ENCODE peak calls at places on chromosomes 5 and 9, in nine cellular contexts. P, I, A, N, S, E, G, T and F are unnamed samples.

GRCh38 chr9:1460143-1460769 is 410.1 kb downstream of the DMRT2 start:
- DNase-seq in P (peak), I (no peak), A (no peak), N (no peak), S (no peak), E (peak), G (no peak), T (no peak), F (no peak)

GRCh38 chr9:89021154-89021803 is 30.0 kb downstream of the S1PR3 start:
- DNase-seq in P (no peak), I (no peak), A (no peak), N (peak), S (no peak), E (no peak), G (no peak), T (peak), F (no peak)

GRCh38 chr9:130668694-130669093 is 4.3 kb downstream of the PRDM12 start:
- DNase-seq in P (no peak), I (no peak), A (no peak), N (no peak), S (no peak), E (no peak), G (no peak), T (no peak), F (no peak)

GRCh38 chr5:155103164-155103563 is 89.6 kb downstream of the KIF4B start:
- DNase-seq in P (no peak), I (no peak), A (no peak), N (no peak), S (no peak), E (no peak), G (no peak), T (no peak), F (no peak)

GRCh38 chr5:149217802-149218153 is 53.9 kb upstream of the AFAP1L1 start:
- DNase-seq in P (no peak), I (no peak), A (no peak), N (no peak), S (no peak), E (no peak), G (no peak), T (no peak), F (no peak)

GRCh38 chr5:172159016-172159415 is 29.0 kb downstream of the STK10 start:
- DNase-seq in P (no peak), I (no peak), A (no peak), N (no peak), S (no peak), E (peak), G (no peak), T (no peak), F (no peak)

GRCh38 chr5:180353226-180353962 is at the start of gene GFPT2:
- DNase-seq in P (peak), I (peak), A (peak), N (no peak), S (no peak), E (peak), G (peak), T (peak), F (peak)

GRCh38 chr5:171419663-171420428 is 399 bp downstream of the FGF18 start:
- DNase-seq in P (peak), I (no peak), A (peak), N (no peak), S (no peak), E (peak), G (no peak), T (peak), F (no peak)

GRCh38 chr5:130795037-130795436 is 370.0 kb downstream of the HINT1 start:
- DNase-seq in P (no peak), I (no peak), A (no peak), N (no peak), S (no peak), E (no peak), G (no peak), T (no peak), F (no peak)

GRCh38 chr9:127133739-127134167 is 11.3 kb upstream of the ANGPTL2 start:
- DNase-seq in P (no peak), I (no peak), A (peak), N (peak), S (no peak), E (peak), G (peak), T (no peak), F (no peak)

GRCh38 chr9:78865757-78866156 is 568.8 kb downstream of the PSAT1 start:
- DNase-seq in P (no peak), I (no peak), A (no peak), N (no peak), S (no peak), E (no peak), G (no peak), T (no peak), F (no peak)

GRCh38 chr5:87598460-87598859 is 185.7 kb upstream of the CCNH start:
- DNase-seq in P (no peak), I (no peak), A (no peak), N (no peak), S (no peak), E (no peak), G (no peak), T (no peak), F (no peak)

GRCh38 chr5:76475936-76476335 is 72.9 kb downstream of the IQGAP2 start:
- DNase-seq in P (peak), I (no peak), A (no peak), N (no peak), S (no peak), E (no peak), G (no peak), T (no peak), F (no peak)

GRCh38 chr5:178074266-178074952 is 38.9 kb upstream of the N4BP3 start:
- DNase-seq in P (no peak), I (peak), A (peak), N (no peak), S (no peak), E (no peak), G (no peak), T (no peak), F (no peak)

GRCh38 chr5:77850536-77851228 is 74.5 kb upstream of the TBCA start:
- DNase-seq in P (no peak), I (no peak), A (peak), N (no peak), S (no peak), E (peak), G (no peak), T (no peak), F (no peak)

GRCh38 chr9:70013598-70014196 is 30.0 kb upstream of the MAMDC2 start:
- DNase-seq in P (no peak), I (no peak), A (no peak), N (no peak), S (no peak), E (no peak), G (no peak), T (no peak), F (no peak)

GRCh38 chr5:137902389-137903133 is 13.3 kb downstream of the PKD2L2 start:
- DNase-seq in P (no peak), I (no peak), A (no peak), N (no peak), S (no peak), E (no peak), G (no peak), T (no peak), F (no peak)

GRCh38 chr5:135455876-135456237 is 3.7 kb upstream of the TIFAB start:
- DNase-seq in P (no peak), I (no peak), A (no peak), N (no peak), S (no peak), E (no peak), G (no peak), T (no peak), F (no peak)

GRCh38 chr9:2292733-2293132 is 277.6 kb downstream of the SMARCA2 start:
- DNase-seq in P (no peak), I (no peak), A (no peak), N (no peak), S (no peak), E (no peak), G (no peak), T (no peak), F (no peak)

GRCh38 chr5:56737002-56737621 is 78.2 kb upstream of the MAP3K1 start:
- DNase-seq in P (no peak), I (no peak), A (no peak), N (no peak), S (no peak), E (no peak), G (no peak), T (no peak), F (no peak)

GRCh38 chr9:79524266-79524665 is 47.5 kb upstream of the TLE4 start:
- DNase-seq in P (no peak), I (no peak), A (no peak), N (no peak), S (no peak), E (no peak), G (no peak), T (no peak), F (no peak)

GRCh38 chr5:17910318-17910717 is 276.1 kb downstream of the TAF11L14 start:
- DNase-seq in P (no peak), I (no peak), A (no peak), N (no peak), S (no peak), E (no peak), G (no peak), T (peak), F (no peak)

GRCh38 chr9:129071526-129072131 is 9.3 kb upstream of the DOLPP1 start:
- DNase-seq in P (no peak), I (no peak), A (peak), N (no peak), S (no peak), E (peak), G (no peak), T (no peak), F (no peak)

GRCh38 chr5:15252331-15252730 is 247.6 kb upstream of the FBXL7 start:
- DNase-seq in P (no peak), I (no peak), A (no peak), N (no peak), S (no peak), E (no peak), G (no peak), T (no peak), F (no peak)

GRCh38 chr5:136374003-136374402 is 8.7 kb upstream of the TRPC7 start:
- DNase-seq in P (no peak), I (no peak), A (peak), N (no peak), S (no peak), E (no peak), G (no peak), T (no peak), F (no peak)

GRCh38 chr9:117178596-117179111 is 236.2 kb downstream of the ASTN2 start:
- DNase-seq in P (no peak), I (no peak), A (peak), N (no peak), S (no peak), E (no peak), G (peak), T (no peak), F (no peak)

GRCh38 chr9:134778841-134779411 is 101.7 kb upstream of the FCN2 start:
- DNase-seq in P (peak), I (no peak), A (peak), N (no peak), S (no peak), E (peak), G (no peak), T (peak), F (no peak)

GRCh38 chr5:173532689-173533250 is 83.7 kb downstream of the BOD1 start:
- DNase-seq in P (no peak), I (no peak), A (no peak), N (no peak), S (no peak), E (no peak), G (no peak), T (no peak), F (no peak)

GRCh38 chr9:124511891-124512805 is 4.9 kb upstream of the NR5A1 start:
- DNase-seq in P (no peak), I (no peak), A (no peak), N (no peak), S (no peak), E (peak), G (no peak), T (no peak), F (no peak)